ENCODE peak calls at places on chromosomes 2 and 18, in five cellular contexts. One of them, this sample, is unnamed.

GRCh38 chr2:186575302-186575701 is 14.6 kb upstream of the ITGAV start:
- DNase-seq in SW480: peak; percentile 74
- DNase-seq in effector memory CD8-positive, alpha-beta T cell: no peak
- DNase-seq in activated CD8-positive, alpha-beta memory T cell treated with anti-CD3 and anti-CD28 coated beads, Interleukin-2, amount 50 U/mL, for 4 hours: no peak
- DNase-seq in cardiac muscle cell: peak; percentile 99
- DNase-seq in this sample: peak; percentile 37

GRCh38 chr2:170829016-170829415 is 12.3 kb downstream of the GAD1 start:
- DNase-seq in SW480: no peak
- DNase-seq in effector memory CD8-positive, alpha-beta T cell: no peak
- DNase-seq in activated CD8-positive, alpha-beta memory T cell treated with anti-CD3 and anti-CD28 coated beads, Interleukin-2, amount 50 U/mL, for 4 hours: no peak
- DNase-seq in cardiac muscle cell: no peak
- DNase-seq in this sample: no peak

GRCh38 chr18:61697306-61697909 is 195.4 kb downstream of the RNF152 start:
- DNase-seq in SW480: no peak
- DNase-seq in effector memory CD8-positive, alpha-beta T cell: no peak
- DNase-seq in activated CD8-positive, alpha-beta memory T cell treated with anti-CD3 and anti-CD28 coated beads, Interleukin-2, amount 50 U/mL, for 4 hours: no peak
- DNase-seq in cardiac muscle cell: no peak
- DNase-seq in this sample: no peak

GRCh38 chr2:68594674-68595492 is 48.5 kb upstream of the PROKR1 start:
- DNase-seq in SW480: peak; percentile 41
- DNase-seq in effector memory CD8-positive, alpha-beta T cell: peak; percentile 54
- DNase-seq in activated CD8-positive, alpha-beta memory T cell treated with anti-CD3 and anti-CD28 coated beads, Interleukin-2, amount 50 U/mL, for 4 hours: peak; percentile 57
- DNase-seq in cardiac muscle cell: peak; percentile 57
- DNase-seq in this sample: no peak

GRCh38 chr2:71895320-71896161 is 252.1 kb downstream of the CYP26B1 start:
- DNase-seq in SW480: no peak
- DNase-seq in effector memory CD8-positive, alpha-beta T cell: no peak
- DNase-seq in activated CD8-positive, alpha-beta memory T cell treated with anti-CD3 and anti-CD28 coated beads, Interleukin-2, amount 50 U/mL, for 4 hours: no peak
- DNase-seq in cardiac muscle cell: no peak
- DNase-seq in this sample: no peak

GRCh38 chr18:7545734-7546133 is 21.4 kb upstream of the PTPRM start:
- DNase-seq in SW480: no peak
- DNase-seq in effector memory CD8-positive, alpha-beta T cell: no peak
- DNase-seq in activated CD8-positive, alpha-beta memory T cell treated with anti-CD3 and anti-CD28 coated beads, Interleukin-2, amount 50 U/mL, for 4 hours: no peak
- DNase-seq in cardiac muscle cell: peak; percentile 75
- DNase-seq in this sample: no peak

GRCh38 chr2:170843656-170844055 is 27.0 kb downstream of the GAD1 start:
- DNase-seq in SW480: peak; percentile 43
- DNase-seq in effector memory CD8-positive, alpha-beta T cell: no peak
- DNase-seq in activated CD8-positive, alpha-beta memory T cell treated with anti-CD3 and anti-CD28 coated beads, Interleukin-2, amount 50 U/mL, for 4 hours: no peak
- DNase-seq in cardiac muscle cell: peak; percentile 31
- DNase-seq in this sample: no peak

GRCh38 chr2:204892506-204893255 is 347.4 kb downstream of the PARD3B start:
- DNase-seq in SW480: no peak
- DNase-seq in effector memory CD8-positive, alpha-beta T cell: no peak
- DNase-seq in activated CD8-positive, alpha-beta memory T cell treated with anti-CD3 and anti-CD28 coated beads, Interleukin-2, amount 50 U/mL, for 4 hours: no peak
- DNase-seq in cardiac muscle cell: peak; percentile 2
- DNase-seq in this sample: no peak

GRCh38 chr2:32485399-32485798 is 128.6 kb downstream of the BIRC6 start:
- DNase-seq in SW480: no peak
- DNase-seq in effector memory CD8-positive, alpha-beta T cell: no peak
- DNase-seq in activated CD8-positive, alpha-beta memory T cell treated with anti-CD3 and anti-CD28 coated beads, Interleukin-2, amount 50 U/mL, for 4 hours: no peak
- DNase-seq in cardiac muscle cell: no peak
- DNase-seq in this sample: no peak

GRCh38 chr2:37843554-37843953 is 81.5 kb upstream of the RMDN2 start:
- DNase-seq in SW480: no peak
- DNase-seq in effector memory CD8-positive, alpha-beta T cell: no peak
- DNase-seq in activated CD8-positive, alpha-beta memory T cell treated with anti-CD3 and anti-CD28 coated beads, Interleukin-2, amount 50 U/mL, for 4 hours: no peak
- DNase-seq in cardiac muscle cell: no peak
- DNase-seq in this sample: no peak

GRCh38 chr2:38526195-38526594 is 76.5 kb downstream of the HNRNPLL start:
- DNase-seq in SW480: no peak
- DNase-seq in effector memory CD8-positive, alpha-beta T cell: no peak
- DNase-seq in activated CD8-positive, alpha-beta memory T cell treated with anti-CD3 and anti-CD28 coated beads, Interleukin-2, amount 50 U/mL, for 4 hours: no peak
- DNase-seq in cardiac muscle cell: peak; percentile 86
- DNase-seq in this sample: no peak

GRCh38 chr2:134217924-134218323 is 35.9 kb upstream of the MGAT5 start:
- DNase-seq in SW480: no peak
- DNase-seq in effector memory CD8-positive, alpha-beta T cell: no peak
- DNase-seq in activated CD8-positive, alpha-beta memory T cell treated with anti-CD3 and anti-CD28 coated beads, Interleukin-2, amount 50 U/mL, for 4 hours: no peak
- DNase-seq in cardiac muscle cell: peak; percentile 18
- DNase-seq in this sample: peak; percentile 15

GRCh38 chr2:210503622-210504300 is 27.2 kb upstream of the LANCL1 start:
- DNase-seq in SW480: no peak
- DNase-seq in effector memory CD8-positive, alpha-beta T cell: no peak
- DNase-seq in activated CD8-positive, alpha-beta memory T cell treated with anti-CD3 and anti-CD28 coated beads, Interleukin-2, amount 50 U/mL, for 4 hours: no peak
- DNase-seq in cardiac muscle cell: peak; percentile 18
- DNase-seq in this sample: peak; percentile 96

GRCh38 chr2:58157754-58158153 is 83.4 kb downstream of the FANCL start:
- DNase-seq in SW480: no peak
- DNase-seq in effector memory CD8-positive, alpha-beta T cell: no peak
- DNase-seq in activated CD8-positive, alpha-beta memory T cell treated with anti-CD3 and anti-CD28 coated beads, Interleukin-2, amount 50 U/mL, for 4 hours: no peak
- DNase-seq in cardiac muscle cell: no peak
- DNase-seq in this sample: no peak

GRCh38 chr2:54503192-54503591 is 47.1 kb downstream of the SPTBN1 start:
- DNase-seq in SW480: peak; percentile 27
- DNase-seq in effector memory CD8-positive, alpha-beta T cell: peak; percentile 18
- DNase-seq in activated CD8-positive, alpha-beta memory T cell treated with anti-CD3 and anti-CD28 coated beads, Interleukin-2, amount 50 U/mL, for 4 hours: peak; percentile 26
- DNase-seq in cardiac muscle cell: peak; percentile 64
- DNase-seq in this sample: no peak

GRCh38 chr2:241763551-241764271 is 12.9 kb upstream of the GAL3ST2 start:
- DNase-seq in SW480: no peak
- DNase-seq in effector memory CD8-positive, alpha-beta T cell: no peak
- DNase-seq in activated CD8-positive, alpha-beta memory T cell treated with anti-CD3 and anti-CD28 coated beads, Interleukin-2, amount 50 U/mL, for 4 hours: no peak
- DNase-seq in cardiac muscle cell: no peak
- DNase-seq in this sample: no peak

GRCh38 chr2:189134485-189134884 is 45.1 kb downstream of the COL5A2 start:
- DNase-seq in SW480: no peak
- DNase-seq in effector memory CD8-positive, alpha-beta T cell: no peak
- DNase-seq in activated CD8-positive, alpha-beta memory T cell treated with anti-CD3 and anti-CD28 coated beads, Interleukin-2, amount 50 U/mL, for 4 hours: no peak
- DNase-seq in cardiac muscle cell: no peak
- DNase-seq in this sample: no peak

GRCh38 chr2:237326250-237327171 is 87.5 kb downstream of the COL6A3 start:
- DNase-seq in SW480: no peak
- DNase-seq in effector memory CD8-positive, alpha-beta T cell: no peak
- DNase-seq in activated CD8-positive, alpha-beta memory T cell treated with anti-CD3 and anti-CD28 coated beads, Interleukin-2, amount 50 U/mL, for 4 hours: no peak
- DNase-seq in cardiac muscle cell: peak; percentile 93
- DNase-seq in this sample: no peak

GRCh38 chr2:28231110-28231621 is 161.5 kb upstream of the FOSL2 start:
- DNase-seq in SW480: no peak
- DNase-seq in effector memory CD8-positive, alpha-beta T cell: no peak
- DNase-seq in activated CD8-positive, alpha-beta memory T cell treated with anti-CD3 and anti-CD28 coated beads, Interleukin-2, amount 50 U/mL, for 4 hours: no peak
- DNase-seq in cardiac muscle cell: peak; percentile 60
- DNase-seq in this sample: no peak

GRCh38 chr2:64036343-64036742 is 17.1 kb upstream of the VPS54 start:
- DNase-seq in SW480: peak; percentile 14
- DNase-seq in effector memory CD8-positive, alpha-beta T cell: no peak
- DNase-seq in activated CD8-positive, alpha-beta memory T cell treated with anti-CD3 and anti-CD28 coated beads, Interleukin-2, amount 50 U/mL, for 4 hours: no peak
- DNase-seq in cardiac muscle cell: peak; percentile 60
- DNase-seq in this sample: no peak

GRCh38 chr2:233081232-233081730 is 21.1 kb downstream of the INPP5D start:
- DNase-seq in SW480: no peak
- DNase-seq in effector memory CD8-positive, alpha-beta T cell: no peak
- DNase-seq in activated CD8-positive, alpha-beta memory T cell treated with anti-CD3 and anti-CD28 coated beads, Interleukin-2, amount 50 U/mL, for 4 hours: peak; percentile 53
- DNase-seq in cardiac muscle cell: no peak
- DNase-seq in this sample: no peak

GRCh38 chr2:215793747-215794595 is 219.4 kb downstream of the MREG start:
- DNase-seq in SW480: no peak
- DNase-seq in effector memory CD8-positive, alpha-beta T cell: no peak
- DNase-seq in activated CD8-positive, alpha-beta memory T cell treated with anti-CD3 and anti-CD28 coated beads, Interleukin-2, amount 50 U/mL, for 4 hours: no peak
- DNase-seq in cardiac muscle cell: peak; percentile 97
- DNase-seq in this sample: peak; percentile 16

GRCh38 chr2:71620116-71620515 is 166.8 kb downstream of the DYSF start:
- DNase-seq in SW480: no peak
- DNase-seq in effector memory CD8-positive, alpha-beta T cell: no peak
- DNase-seq in activated CD8-positive, alpha-beta memory T cell treated with anti-CD3 and anti-CD28 coated beads, Interleukin-2, amount 50 U/mL, for 4 hours: no peak
- DNase-seq in cardiac muscle cell: no peak
- DNase-seq in this sample: no peak

GRCh38 chr2:108270768-108271506 is 17.8 kb upstream of the SULT1C2 start:
- DNase-seq in SW480: no peak
- DNase-seq in effector memory CD8-positive, alpha-beta T cell: no peak
- DNase-seq in activated CD8-positive, alpha-beta memory T cell treated with anti-CD3 and anti-CD28 coated beads, Interleukin-2, amount 50 U/mL, for 4 hours: no peak
- DNase-seq in cardiac muscle cell: no peak
- DNase-seq in this sample: no peak

GRCh38 chr2:215439980-215440512 is 4.2 kb upstream of the FN1 start:
- DNase-seq in SW480: no peak
- DNase-seq in effector memory CD8-positive, alpha-beta T cell: no peak
- DNase-seq in activated CD8-positive, alpha-beta memory T cell treated with anti-CD3 and anti-CD28 coated beads, Interleukin-2, amount 50 U/mL, for 4 hours: no peak
- DNase-seq in cardiac muscle cell: no peak
- DNase-seq in this sample: no peak

GRCh38 chr18:49227456-49227855 is 233.0 kb downstream of the DYM start:
- DNase-seq in SW480: peak; percentile 88
- DNase-seq in effector memory CD8-positive, alpha-beta T cell: peak; percentile 10
- DNase-seq in activated CD8-positive, alpha-beta memory T cell treated with anti-CD3 and anti-CD28 coated beads, Interleukin-2, amount 50 U/mL, for 4 hours: peak; percentile 32
- DNase-seq in cardiac muscle cell: no peak
- DNase-seq in this sample: no peak

GRCh38 chr2:219595250-219595649 is 2.4 kb upstream of the STK11IP start:
- DNase-seq in SW480: no peak
- DNase-seq in effector memory CD8-positive, alpha-beta T cell: no peak
- DNase-seq in activated CD8-positive, alpha-beta memory T cell treated with anti-CD3 and anti-CD28 coated beads, Interleukin-2, amount 50 U/mL, for 4 hours: no peak
- DNase-seq in cardiac muscle cell: peak; percentile 79
- DNase-seq in this sample: no peak

GRCh38 chr2:196558506-196558905 is 81.0 kb upstream of the CCDC150 start:
- DNase-seq in SW480: no peak
- DNase-seq in effector memory CD8-positive, alpha-beta T cell: no peak
- DNase-seq in activated CD8-positive, alpha-beta memory T cell treated with anti-CD3 and anti-CD28 coated beads, Interleukin-2, amount 50 U/mL, for 4 hours: no peak
- DNase-seq in cardiac muscle cell: no peak
- DNase-seq in this sample: no peak

GRCh38 chr18:13823707-13824395 is at the start of gene MC5R:
- DNase-seq in SW480: peak; percentile 43
- DNase-seq in effector memory CD8-positive, alpha-beta T cell: peak; percentile 73
- DNase-seq in activated CD8-positive, alpha-beta memory T cell treated with anti-CD3 and anti-CD28 coated beads, Interleukin-2, amount 50 U/mL, for 4 hours: peak; percentile 76
- DNase-seq in cardiac muscle cell: peak; percentile 56
- DNase-seq in this sample: peak; percentile 38

GRCh38 chr2:134144651-134145050 is 109.2 kb upstream of the MGAT5 start:
- DNase-seq in SW480: no peak
- DNase-seq in effector memory CD8-positive, alpha-beta T cell: no peak
- DNase-seq in activated CD8-positive, alpha-beta memory T cell treated with anti-CD3 and anti-CD28 coated beads, Interleukin-2, amount 50 U/mL, for 4 hours: no peak
- DNase-seq in cardiac muscle cell: no peak
- DNase-seq in this sample: no peak

GRCh38 chr2:195531754-195532153 is 125.3 kb upstream of the SLC39A10 start:
- DNase-seq in SW480: no peak
- DNase-seq in effector memory CD8-positive, alpha-beta T cell: no peak
- DNase-seq in activated CD8-positive, alpha-beta memory T cell treated with anti-CD3 and anti-CD28 coated beads, Interleukin-2, amount 50 U/mL, for 4 hours: no peak
- DNase-seq in cardiac muscle cell: peak; percentile 70
- DNase-seq in this sample: no peak

GRCh38 chr18:13179566-13180113 is 38.9 kb upstream of the LDLRAD4 start:
- DNase-seq in SW480: peak; percentile 54
- DNase-seq in effector memory CD8-positive, alpha-beta T cell: no peak
- DNase-seq in activated CD8-positive, alpha-beta memory T cell treated with anti-CD3 and anti-CD28 coated beads, Interleukin-2, amount 50 U/mL, for 4 hours: no peak
- DNase-seq in cardiac muscle cell: no peak
- DNase-seq in this sample: no peak

GRCh38 chr2:8203354-8203753 is 478.5 kb upstream of the ID2 start:
- DNase-seq in SW480: no peak
- DNase-seq in effector memory CD8-positive, alpha-beta T cell: no peak
- DNase-seq in activated CD8-positive, alpha-beta memory T cell treated with anti-CD3 and anti-CD28 coated beads, Interleukin-2, amount 50 U/mL, for 4 hours: no peak
- DNase-seq in cardiac muscle cell: peak; percentile 39
- DNase-seq in this sample: no peak

GRCh38 chr2:9844581-9844980 is 1.3 kb downstream of the TAF1B start:
- DNase-seq in SW480: no peak
- DNase-seq in effector memory CD8-positive, alpha-beta T cell: no peak
- DNase-seq in activated CD8-positive, alpha-beta memory T cell treated with anti-CD3 and anti-CD28 coated beads, Interleukin-2, amount 50 U/mL, for 4 hours: no peak
- DNase-seq in cardiac muscle cell: peak; percentile 40
- DNase-seq in this sample: no peak

GRCh38 chr2:70115646-70116442 is 28.6 kb downstream of the PCBP1 start:
- DNase-seq in SW480: no peak
- DNase-seq in effector memory CD8-positive, alpha-beta T cell: no peak
- DNase-seq in activated CD8-positive, alpha-beta memory T cell treated with anti-CD3 and anti-CD28 coated beads, Interleukin-2, amount 50 U/mL, for 4 hours: no peak
- DNase-seq in cardiac muscle cell: no peak
- DNase-seq in this sample: no peak